ENCODE peak calls at places on chromosomes 16 and 17, in ten cellular contexts. Q is Peyer's patch, P is GM23338, C is cardiac muscle cell, H is BE2C, A is GM23248, S is IMR-90, D is psoas muscle, L is mucosa of descending colon, T is fibroblast of lung. F is an unnamed sample.

GRCh38 chr16:7333326-7333725 is 681 bp downstream of the RBFOX1 start:
- DNase-seq in Q (no peak), P (no peak), C (no peak), H (no peak), A (no peak), S (no peak), D (no peak), L (no peak), T (no peak), F (no peak)

GRCh38 chr16:85554791-85555548 is 58.2 kb upstream of the GSE1 start:
- DNase-seq in Q (no peak), P (peak; percentile 38), C (peak; percentile 86), H (peak; percentile 63), A (peak; percentile 85), S (peak; percentile 67), D (peak; percentile 82), L (peak; percentile 82), T (peak; percentile 77), F (peak; percentile 29)

GRCh38 chr16:4612977-4613635 is 1.6 kb downstream of the UBALD1 start:
- DNase-seq in Q (no peak), P (peak; percentile 35), C (peak; percentile 6), H (no peak), A (peak; percentile 36), S (no peak), D (no peak), L (no peak), T (no peak), F (peak; percentile 45)

GRCh38 chr16:65032397-65032796 is 89.5 kb downstream of the CDH11 start:
- DNase-seq in Q (no peak), P (no peak), C (no peak), H (no peak), A (no peak), S (peak; percentile 62), D (no peak), L (no peak), T (peak; percentile 63), F (no peak)

GRCh38 chr17:78109489-78109761 is 19.1 kb downstream of the TMC6 start:
- DNase-seq in Q (no peak), P (no peak), C (no peak), H (no peak), A (no peak), S (no peak), D (peak; percentile 47), L (no peak), T (no peak), F (no peak)

GRCh38 chr16:89422905-89423630 is 67.3 kb downstream of the ANKRD11 start:
- DNase-seq in Q (no peak), P (peak; percentile 57), C (peak; percentile 39), H (no peak), A (peak; percentile 68), S (peak; percentile 79), D (no peak), L (peak; percentile 41), T (peak; percentile 28), F (peak; percentile 45)

GRCh38 chr17:9356488-9356911 is 219.1 kb downstream of the STX8 start:
- DNase-seq in Q (no peak), P (no peak), C (no peak), H (no peak), A (no peak), S (no peak), D (no peak), L (no peak), T (no peak), F (peak; percentile 9)

GRCh38 chr17:50325906-50326305 is 20.0 kb upstream of the XYLT2 start:
- DNase-seq in Q (no peak), P (no peak), C (no peak), H (no peak), A (no peak), S (no peak), D (no peak), L (no peak), T (no peak), F (no peak)

GRCh38 chr17:42456223-42457106 is 2.2 kb upstream of the ATP6V0A1 start:
- DNase-seq in Q (no peak), P (no peak), C (peak; percentile 92), H (no peak), A (peak; percentile 80), S (peak; percentile 83), D (no peak), L (no peak), T (peak; percentile 91), F (peak; percentile 78)

DNA sequence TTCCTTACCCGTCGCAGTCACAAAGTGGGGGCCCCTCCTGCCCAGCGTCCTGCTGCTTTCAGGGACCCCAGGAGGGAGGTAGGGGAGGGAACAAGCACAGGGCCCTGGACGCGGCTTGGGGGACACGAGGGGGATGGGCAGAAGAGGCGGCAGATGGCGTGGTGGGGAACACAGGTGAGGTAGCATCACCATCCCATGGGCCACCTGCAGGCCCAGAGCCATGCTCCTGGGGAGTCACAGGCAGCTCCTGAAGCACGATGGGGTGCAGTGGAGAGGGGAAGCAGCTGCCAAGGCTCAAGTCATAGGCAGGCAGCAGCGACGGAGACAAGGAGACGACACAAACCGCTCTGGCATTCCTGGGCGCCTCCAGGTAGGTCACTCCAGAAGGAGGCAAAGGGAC is 10.8 kb downstream of the UNKL start:
- DNase-seq in Q (no peak), P (no peak), C (no peak), H (no peak), A (no peak), S (no peak), D (no peak), L (no peak), T (no peak), F (no peak)
- H3K36me3 ChIP-seq in Q (peaks cover 52% of the 10 kb centered on the region), P (no peaks in the 10 kb centered on the region), C (peaks cover 3% of the 10 kb centered on the region), H (peaks cover 2% of the 10 kb centered on the region), A (no peaks in the 10 kb centered on the region), S (peaks cover 43% of the 10 kb centered on the region), D (peaks cover 4% of the 10 kb centered on the region), L (peaks cover 4% of the 10 kb centered on the region), T (peaks cover 3% of the 10 kb centered on the region), F (peaks cover 6% of the 10 kb centered on the region)

GRCh38 chr17:27247071-27247957 is 46.6 kb upstream of the WSB1 start:
- DNase-seq in Q (peak; percentile 57), P (no peak), C (peak; percentile 96), H (no peak), A (peak; percentile 75), S (peak; percentile 85), D (peak; percentile 61), L (peak; percentile 77), T (peak; percentile 98), F (peak; percentile 52)

GRCh38 chr17:27244019-27244418 is 49.9 kb upstream of the WSB1 start:
- DNase-seq in Q (no peak), P (no peak), C (no peak), H (no peak), A (no peak), S (no peak), D (no peak), L (no peak), T (no peak), F (no peak)

GRCh38 chr17:27246537-27246936 is 47.4 kb upstream of the WSB1 start:
- DNase-seq in Q (no peak), P (no peak), C (no peak), H (no peak), A (no peak), S (no peak), D (no peak), L (no peak), T (no peak), F (no peak)

GRCh38 chr17:27244481-27245223 is 49.3 kb upstream of the WSB1 start:
- DNase-seq in Q (no peak), P (peak; percentile 74), C (peak; percentile 99), H (no peak), A (peak; percentile 94), S (peak; percentile 96), D (peak; percentile 87), L (peak; percentile 70), T (peak; percentile 99), F (peak; percentile 97)

GRCh38 chr17:27245230-27245696 is 48.7 kb upstream of the WSB1 start:
- DNase-seq in Q (peak; percentile 83), P (peak; percentile 90), C (peak; percentile 97), H (peak; percentile 76), A (peak; percentile 95), S (peak; percentile 89), D (peak; percentile 92), L (peak; percentile 89), T (peak; percentile 97), F (peak; percentile 83)
- H3K4me3 ChIP-seq in Q (no peak overlapping the region), P (peak overlapping the region; percentile 33), C (no peak overlapping the region), H (no peak overlapping the region), A (peak overlapping the region; percentile 70), S (peak overlapping the region; percentile 18), D (peak overlapping the region; percentile 43), L (no peak overlapping the region), T (no peak overlapping the region), F (no peak overlapping the region)

GRCh38 chr17:45230787-45231480 is 9.2 kb downstream of the FMNL1 start:
- DNase-seq in Q (no peak), P (no peak), C (peak; percentile 81), H (peak; percentile 96), A (peak; percentile 85), S (peak; percentile 33), D (peak; percentile 83), L (no peak), T (peak; percentile 64), F (peak; percentile 56)
- H3K36me3 ChIP-seq in Q (no peaks in the 10 kb centered on the region), P (no peaks in the 10 kb centered on the region), C (no peaks in the 10 kb centered on the region), H (no peaks in the 10 kb centered on the region), A (no peaks in the 10 kb centered on the region), S (no peaks in the 10 kb centered on the region), D (no peaks in the 10 kb centered on the region), L (no peaks in the 10 kb centered on the region), T (no peaks in the 10 kb centered on the region), F (no peaks in the 10 kb centered on the region)

GRCh38 chr16:2053211-2053610 is 5.4 kb downstream of the TSC2 start:
- DNase-seq in Q (no peak), P (no peak), C (no peak), H (no peak), A (no peak), S (no peak), D (no peak), L (no peak), T (no peak), F (no peak)

GRCh38 chr16:2056077-2056476 is 8.3 kb downstream of the TSC2 start:
- DNase-seq in Q (no peak), P (no peak), C (no peak), H (peak; percentile 47), A (no peak), S (no peak), D (no peak), L (no peak), T (no peak), F (no peak)

GRCh38 chr16:2053897-2054296 is 6.1 kb downstream of the TSC2 start:
- DNase-seq in Q (no peak), P (no peak), C (no peak), H (no peak), A (no peak), S (no peak), D (no peak), L (no peak), T (no peak), F (no peak)

GRCh38 chr16:2056681-2057407 is 9.1 kb downstream of the TSC2 start:
- DNase-seq in Q (no peak), P (peak; percentile 48), C (no peak), H (no peak), A (no peak), S (no peak), D (no peak), L (no peak), T (no peak), F (no peak)

DNA sequence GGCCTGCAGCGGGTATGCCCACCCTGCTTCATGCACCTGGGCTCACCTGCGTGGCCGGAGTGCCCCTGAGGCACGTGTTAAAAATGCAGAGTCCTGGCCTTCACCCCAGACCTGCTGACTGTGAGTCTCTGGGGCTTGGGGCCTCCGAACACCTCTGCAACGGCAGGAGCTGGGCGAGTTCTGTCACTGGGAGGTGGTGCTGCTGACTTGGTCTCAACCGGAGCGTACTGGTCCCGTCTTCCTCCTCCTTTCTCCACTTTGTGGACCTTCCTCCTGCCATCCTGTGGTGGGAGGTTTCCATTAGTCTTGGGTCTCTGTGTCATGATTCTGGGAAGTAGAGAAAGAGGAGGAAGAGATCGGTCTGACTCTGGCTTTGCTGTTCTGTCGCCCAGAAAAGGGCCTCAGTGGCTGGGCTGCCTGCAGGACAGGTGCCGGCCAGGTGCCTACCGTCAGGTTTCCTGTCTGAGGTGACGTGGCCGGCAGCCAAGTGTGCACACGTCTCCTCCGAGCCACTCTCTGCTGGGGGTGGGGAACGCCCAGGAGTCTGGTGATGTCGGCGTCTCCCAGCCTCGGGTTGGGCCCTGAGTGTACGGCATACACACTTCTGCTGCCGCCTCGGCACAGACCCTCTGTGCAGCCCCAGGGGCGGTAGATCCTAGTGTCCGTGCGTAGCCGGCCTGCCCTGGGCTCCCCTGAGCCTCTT is 6.9 kb downstream of the TSC2 start:
- DNase-seq in Q (peak; percentile 84), P (no peak), C (no peak), H (no peak), A (no peak), S (no peak), D (no peak), L (peak; percentile 93), T (no peak), F (no peak)
- H3K4me3 ChIP-seq in Q (no peak overlapping the region), P (no peak overlapping the region), C (no peak overlapping the region), H (no peak overlapping the region), A (no peak overlapping the region), S (no peak overlapping the region), D (no peak overlapping the region), L (no peak overlapping the region), T (no peak overlapping the region), F (no peak overlapping the region)